ENCODE peak calls at places on chromosome 9, in ten cellular contexts. F, A, Y, P, L, V, T, O, C and U are unnamed samples.
A peak's percentile ranks its signal among the peaks of the same experiment; 100 is the strongest.

GRCh38 chr9:123679330-123679987 is 250.5 kb downstream of the DENND1A start:
- DNase-seq in P (peak; percentile 36), F (no peak), T (no peak), A (no peak), Y (peak; percentile 57), L (peak; percentile 82), C (no peak), V (peak; percentile 63), O (no peak), U (peak; percentile 50)

GRCh38 chr9:77291714-77292113 is 114.4 kb downstream of the VPS13A start:
- DNase-seq in F (no peak), A (peak; percentile 17), L (no peak), V (peak; percentile 50), Y (no peak), T (no peak), O (no peak), C (no peak), P (no peak), U (peak; percentile 16)

GRCh38 chr9:34176089-34176488 is 2.8 kb upstream of the UBAP1 start:
- DNase-seq in Y (no peak), L (no peak), C (no peak), P (no peak), A (no peak), T (no peak), O (no peak), V (no peak), F (no peak), U (no peak)

GRCh38 chr9:63817622-63818518 is 1467.1 kb downstream of the FOXD4L5 start:
- DNase-seq in P (peak; percentile 40), A (peak; percentile 54), L (peak; percentile 97), Y (peak; percentile 90), T (peak; percentile 55), O (peak; percentile 80), C (peak; percentile 43), V (peak; percentile 13), F (peak; percentile 53), U (no peak)

GRCh38 chr9:98698856-98699255 is 9.9 kb downstream of the GABBR2 start:
- DNase-seq in L (no peak), O (no peak), C (no peak), T (no peak), V (no peak), A (no peak), P (no peak), Y (no peak), F (no peak), U (no peak)

GRCh38 chr9:68975644-68976043 is 38.3 kb downstream of the PRKACG start:
- DNase-seq in F (no peak), O (no peak), V (no peak), L (no peak), T (no peak), Y (no peak), A (no peak), C (no peak), P (no peak), U (no peak)

GRCh38 chr9:95796029-95796428 is 79.5 kb upstream of the ERCC6L2 start:
- DNase-seq in T (no peak), V (no peak), L (no peak), Y (no peak), A (no peak), P (no peak), O (no peak), C (no peak), F (no peak), U (no peak)

GRCh38 chr9:107612136-107612535 is 122.6 kb upstream of the KLF4 start:
- DNase-seq in L (peak; percentile 87), T (peak; percentile 76), Y (peak; percentile 73), C (peak; percentile 82), P (peak; percentile 21), F (no peak), V (no peak), O (peak; percentile 87), A (no peak), U (no peak)

GRCh38 chr9:13295556-13295955 is 16.1 kb upstream of the MPDZ start:
- DNase-seq in L (no peak), F (no peak), C (no peak), A (no peak), P (no peak), V (no peak), T (no peak), Y (no peak), O (no peak), U (no peak)

GRCh38 chr9:133458643-133459312 is 1.0 kb upstream of the CACFD1 start:
- DNase-seq in V (no peak), Y (no peak), P (no peak), T (no peak), A (no peak), F (no peak), L (peak; percentile 75), C (no peak), O (no peak), U (no peak)

GRCh38 chr9:4079346-4079745 is 220.5 kb downstream of the GLIS3 start:
- DNase-seq in L (no peak), P (no peak), Y (no peak), T (no peak), C (no peak), O (no peak), F (no peak), A (no peak), V (no peak), U (no peak)

GRCh38 chr9:2923810-2924768 is 80.2 kb upstream of the PUM3 start:
- DNase-seq in T (no peak), F (no peak), L (no peak), P (no peak), C (no peak), Y (no peak), O (no peak), A (no peak), V (no peak), U (no peak)

GRCh38 chr9:107750741-107751521 is 261.4 kb upstream of the KLF4 start:
- DNase-seq in F (no peak), O (peak; percentile 97), Y (peak; percentile 76), C (peak; percentile 87), P (peak; percentile 85), L (no peak), V (peak; percentile 100), T (peak; percentile 82), A (no peak), U (peak; percentile 96)

DNA sequence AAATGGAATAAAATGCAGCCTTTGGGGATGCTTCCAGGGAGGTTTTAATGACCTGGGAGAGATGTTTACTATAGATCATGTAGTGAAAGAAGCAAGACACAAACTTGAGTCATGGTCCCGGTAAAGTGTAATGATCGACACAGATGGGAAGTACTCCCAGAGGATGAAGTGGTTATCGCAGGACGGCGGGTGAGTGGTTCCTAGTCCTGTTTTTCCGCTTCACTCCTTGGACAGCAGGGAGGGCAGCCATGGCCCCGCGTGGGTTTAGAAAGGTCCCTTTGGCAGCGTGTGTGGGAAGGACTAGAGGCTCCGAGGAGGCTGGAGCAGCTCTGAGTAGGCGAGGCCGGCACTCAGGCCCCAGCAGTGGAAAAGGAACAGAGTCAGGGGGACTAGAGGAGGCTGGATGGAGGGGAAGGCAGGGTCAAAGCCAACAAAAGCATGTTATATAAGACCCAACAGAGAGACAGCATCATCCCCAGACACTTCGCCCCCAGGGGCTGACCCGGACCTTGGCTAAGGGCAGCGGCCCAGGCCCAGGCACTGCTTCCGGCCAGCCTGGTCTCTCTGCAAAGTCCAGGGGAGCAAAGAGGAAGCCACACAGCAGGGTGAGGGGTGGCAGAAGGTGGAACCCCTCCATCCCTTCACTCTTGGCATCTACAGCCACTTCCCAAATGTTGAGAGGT is 49.1 kb upstream of the STXBP1 start:
- DNase-seq in A (no peak), O (no peak), V (peak; percentile 71), P (peak; percentile 50), F (no peak), L (no peak), Y (no peak), T (no peak), C (no peak), U (no peak)
- TF ChIP-seq CTCF in A (no peak), O (no peak), V (no peak), P (no peak), F (no peak), L (no peak), Y (no peak), T (peak; percentile 22), C (no peak), U (no peak)

DNA sequence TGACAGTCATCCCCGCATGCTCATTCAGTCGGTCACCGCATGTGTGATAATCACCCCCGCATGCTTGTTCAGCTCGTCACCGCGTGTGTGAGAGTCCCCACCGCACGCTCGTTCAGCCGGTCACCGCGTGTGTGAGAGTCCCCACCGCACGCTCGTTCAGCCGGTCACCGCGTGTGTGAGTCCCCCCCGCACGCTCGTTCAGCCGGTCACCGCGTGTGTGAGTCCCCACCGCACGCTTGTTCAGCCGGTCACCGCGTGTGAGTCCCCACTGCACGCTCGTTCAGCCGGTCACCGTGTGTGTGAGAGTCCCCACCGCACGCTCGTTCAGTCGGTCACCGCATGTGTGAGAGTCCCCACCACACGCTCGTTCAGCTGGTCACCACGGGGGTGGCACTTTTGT is 3.5 kb downstream of the TRAF2 start:
- DNase-seq in V (no peak), F (no peak), O (no peak), L (no peak), T (no peak), Y (no peak), C (no peak), P (no peak), A (no peak), U (no peak)
- TF ChIP-seq CTCF in V (no peak), F (no peak), O (no peak), L (no peak), T (no peak), Y (no peak), C (no peak), P (no peak), A (no peak), U (no peak)

DNA sequence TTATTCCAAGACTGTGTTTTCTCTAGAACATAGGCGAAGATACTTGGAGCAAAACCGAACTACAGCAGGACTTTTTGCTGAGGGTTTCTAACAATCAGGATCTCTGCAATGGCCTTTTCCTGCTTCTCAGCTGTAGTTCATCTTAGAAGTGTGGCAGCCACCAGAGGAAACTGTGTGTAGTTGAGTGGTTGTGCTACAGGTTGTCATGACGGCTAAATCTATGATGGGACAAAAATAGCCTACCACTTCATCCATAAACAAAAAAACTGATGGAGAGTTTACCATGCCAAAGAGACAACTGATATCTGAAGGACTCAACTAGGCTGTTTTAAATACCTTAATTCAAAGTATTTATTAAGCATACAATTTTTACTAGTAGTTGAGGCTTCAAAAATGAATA is 28.2 kb upstream of the DMAC1 start:
- DNase-seq in Y (no peak), A (no peak), F (no peak), T (no peak), L (no peak), O (no peak), P (no peak), V (no peak), C (no peak), U (no peak)
- TF ChIP-seq CTCF in Y (no peak), A (no peak), F (no peak), T (no peak), L (no peak), O (no peak), P (no peak), V (no peak), C (no peak), U (no peak)

DNA sequence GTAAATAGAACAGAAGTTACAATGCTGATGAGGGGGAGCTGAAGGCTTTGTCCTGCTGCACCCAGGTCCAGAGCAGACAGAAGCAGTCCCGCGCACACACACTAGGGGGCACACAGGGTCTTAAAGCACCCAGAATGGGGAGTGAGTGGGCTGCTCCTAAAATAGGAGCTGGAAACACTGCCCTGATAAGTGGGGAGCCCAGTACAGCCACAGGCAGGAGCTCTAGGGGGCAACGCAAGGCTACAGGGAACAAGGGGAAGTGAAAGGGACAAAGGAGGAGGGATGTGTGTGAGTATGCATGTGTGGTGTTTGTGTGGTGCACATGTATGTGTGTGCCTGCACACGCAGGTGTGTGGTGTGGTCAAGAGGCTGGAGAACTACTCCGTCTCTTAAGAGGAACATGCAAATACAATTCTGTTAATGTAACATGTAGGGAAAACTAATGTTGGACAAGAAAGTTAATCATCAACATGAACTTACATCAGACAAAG is 191.5 kb downstream of the ROR2 start:
- DNase-seq in T (no peak), A (peak; percentile 79), L (no peak), P (peak; percentile 47), O (no peak), C (no peak), F (no peak), Y (no peak), V (peak; percentile 72), U (peak; percentile 70)
- TF ChIP-seq CTCF in T (peak; percentile 36), A (peak; percentile 65), L (no peak), P (no peak), O (no peak), C (no peak), F (peak; percentile 52), Y (peak; percentile 45), V (peak; percentile 74), U (peak; percentile 92)